ENCODE peak calls at places on chromosome 18, in six cellular contexts. One of them, this sample, is unnamed.
A peak's percentile ranks its signal among the peaks of the same experiment; 100 is the strongest.

GRCh38 chr18:13397504-13398163 is 179.1 kb downstream of the LDLRAD4 start:
- DNase-seq in DND-41: no peak
- DNase-seq in PC-3: no peak
- DNase-seq in H9: no peak
- DNase-seq in hepatocyte: no peak
- DNase-seq in OCI-LY7: no peak
- DNase-seq in this sample: no peak

GRCh38 chr18:6821346-6821745 is 91.8 kb downstream of the ARHGAP28 start:
- DNase-seq in DND-41: no peak
- DNase-seq in PC-3: no peak
- DNase-seq in H9: no peak
- DNase-seq in hepatocyte: no peak
- DNase-seq in OCI-LY7: no peak
- DNase-seq in this sample: no peak

GRCh38 chr18:49015886-49016647 is 65.3 kb upstream of the SMAD7 start:
- DNase-seq in DND-41: no peak
- DNase-seq in PC-3: no peak
- DNase-seq in H9: no peak
- DNase-seq in hepatocyte: peak; percentile 7
- DNase-seq in OCI-LY7: no peak
- DNase-seq in this sample: no peak

GRCh38 chr18:53984021-53984420 is 240.4 kb downstream of the MBD2 start:
- DNase-seq in DND-41: no peak
- DNase-seq in PC-3: peak; percentile 88
- DNase-seq in H9: no peak
- DNase-seq in hepatocyte: no peak
- DNase-seq in OCI-LY7: no peak
- DNase-seq in this sample: no peak

GRCh38 chr18:55095579-55095978 is 136.3 kb upstream of the CCDC68 start:
- DNase-seq in DND-41: no peak
- DNase-seq in PC-3: no peak
- DNase-seq in H9: no peak
- DNase-seq in hepatocyte: no peak
- DNase-seq in OCI-LY7: no peak
- DNase-seq in this sample: no peak

GRCh38 chr18:58048243-58048642 is 4.2 kb downstream of the NEDD4L start:
- DNase-seq in DND-41: no peak
- DNase-seq in PC-3: no peak
- DNase-seq in H9: no peak
- DNase-seq in hepatocyte: no peak
- DNase-seq in OCI-LY7: no peak
- DNase-seq in this sample: no peak

GRCh38 chr18:7726522-7726921 is 159.4 kb downstream of the PTPRM start:
- DNase-seq in DND-41: no peak
- DNase-seq in PC-3: no peak
- DNase-seq in H9: no peak
- DNase-seq in hepatocyte: no peak
- DNase-seq in OCI-LY7: no peak
- DNase-seq in this sample: no peak

GRCh38 chr18:37199741-37200140 is 365.9 kb downstream of the CELF4 start:
- DNase-seq in DND-41: no peak
- DNase-seq in PC-3: no peak
- DNase-seq in H9: no peak
- DNase-seq in hepatocyte: no peak
- DNase-seq in OCI-LY7: no peak
- DNase-seq in this sample: no peak

GRCh38 chr18:24913507-24914147 is 438.3 kb downstream of the ZNF521 start:
- DNase-seq in DND-41: no peak
- DNase-seq in PC-3: no peak
- DNase-seq in H9: no peak
- DNase-seq in hepatocyte: no peak
- DNase-seq in OCI-LY7: no peak
- DNase-seq in this sample: no peak

GRCh38 chr18:8947576-8947975 is 154.9 kb upstream of the NDUFV2 start:
- DNase-seq in DND-41: no peak
- DNase-seq in PC-3: peak; percentile 12
- DNase-seq in H9: no peak
- DNase-seq in hepatocyte: no peak
- DNase-seq in OCI-LY7: no peak
- DNase-seq in this sample: no peak

GRCh38 chr18:7737483-7737882 is 170.4 kb downstream of the PTPRM start:
- DNase-seq in DND-41: no peak
- DNase-seq in PC-3: no peak
- DNase-seq in H9: no peak
- DNase-seq in hepatocyte: no peak
- DNase-seq in OCI-LY7: no peak
- DNase-seq in this sample: no peak

GRCh38 chr18:21997207-21998143 is 171.9 kb upstream of the GATA6 start:
- DNase-seq in DND-41: peak; percentile 32
- DNase-seq in PC-3: peak; percentile 50
- DNase-seq in H9: no peak
- DNase-seq in hepatocyte: peak; percentile 75
- DNase-seq in OCI-LY7: peak; percentile 49
- DNase-seq in this sample: peak; percentile 70

GRCh38 chr18:24672165-24672950 is 211.9 kb downstream of the HRH4 start:
- DNase-seq in DND-41: no peak
- DNase-seq in PC-3: no peak
- DNase-seq in H9: no peak
- DNase-seq in hepatocyte: no peak
- DNase-seq in OCI-LY7: no peak
- DNase-seq in this sample: no peak

GRCh38 chr18:12408247-12408869 is 629 bp downstream of the PRELID3A start:
- DNase-seq in DND-41: no peak
- DNase-seq in PC-3: peak; percentile 23
- DNase-seq in H9: no peak
- DNase-seq in hepatocyte: no peak
- DNase-seq in OCI-LY7: peak; percentile 57
- DNase-seq in this sample: no peak

GRCh38 chr18:46324556-46324955 is 220.4 kb downstream of the HAUS1 start:
- DNase-seq in DND-41: peak; percentile 34
- DNase-seq in PC-3: peak; percentile 61
- DNase-seq in H9: no peak
- DNase-seq in hepatocyte: peak; percentile 40
- DNase-seq in OCI-LY7: peak; percentile 39
- DNase-seq in this sample: no peak

GRCh38 chr18:31840499-31840898 is 79.8 kb upstream of the SLC25A52 start:
- DNase-seq in DND-41: no peak
- DNase-seq in PC-3: no peak
- DNase-seq in H9: no peak
- DNase-seq in hepatocyte: no peak
- DNase-seq in OCI-LY7: no peak
- DNase-seq in this sample: no peak

DNA sequence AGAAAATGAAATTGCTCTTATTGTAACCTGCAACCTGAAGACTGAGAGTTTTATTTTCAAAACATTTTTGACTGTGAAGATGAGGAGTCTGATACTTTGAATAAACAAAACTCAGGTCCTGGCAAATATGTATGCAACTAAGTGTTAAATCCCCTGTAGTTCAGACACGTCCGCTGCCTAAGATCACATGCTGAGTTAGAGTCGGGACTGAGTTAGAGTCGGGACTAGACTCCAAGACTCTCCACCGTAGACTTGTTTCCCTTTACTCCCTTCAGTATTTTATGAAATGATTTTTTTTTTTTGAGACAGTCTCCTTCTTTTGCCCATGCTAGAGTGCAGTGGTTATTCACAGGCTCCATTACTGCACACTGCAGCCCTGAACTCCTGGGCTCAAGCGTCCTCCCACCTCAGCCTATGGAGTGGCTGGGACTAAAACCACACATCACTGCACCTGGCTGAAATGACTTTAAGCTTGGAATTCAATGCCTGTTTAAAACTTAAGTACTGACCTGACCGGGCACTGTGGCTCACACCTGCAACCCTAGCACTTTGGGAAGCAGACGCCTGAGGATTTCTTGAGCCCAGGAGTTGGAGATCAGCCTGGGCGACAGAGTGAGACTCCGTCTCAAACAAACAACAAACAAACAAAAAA is 28.0 kb upstream of the PMAIP1 start:
- DNase-seq in DND-41: no peak
- DNase-seq in PC-3: no peak
- DNase-seq in H9: peak; percentile 67
- DNase-seq in hepatocyte: no peak
- DNase-seq in OCI-LY7: no peak
- DNase-seq in this sample: no peak
- H2AFZ ChIP-seq in DND-41: no peak overlapping the region
- H2AFZ ChIP-seq in PC-3: no peak overlapping the region
- H2AFZ ChIP-seq in H9: no peak overlapping the region
- H2AFZ ChIP-seq in hepatocyte: peak overlapping the region; percentile 11
- H2AFZ ChIP-seq in OCI-LY7: peak overlapping the region; percentile 76
- H2AFZ ChIP-seq in this sample: no peak overlapping the region

DNA sequence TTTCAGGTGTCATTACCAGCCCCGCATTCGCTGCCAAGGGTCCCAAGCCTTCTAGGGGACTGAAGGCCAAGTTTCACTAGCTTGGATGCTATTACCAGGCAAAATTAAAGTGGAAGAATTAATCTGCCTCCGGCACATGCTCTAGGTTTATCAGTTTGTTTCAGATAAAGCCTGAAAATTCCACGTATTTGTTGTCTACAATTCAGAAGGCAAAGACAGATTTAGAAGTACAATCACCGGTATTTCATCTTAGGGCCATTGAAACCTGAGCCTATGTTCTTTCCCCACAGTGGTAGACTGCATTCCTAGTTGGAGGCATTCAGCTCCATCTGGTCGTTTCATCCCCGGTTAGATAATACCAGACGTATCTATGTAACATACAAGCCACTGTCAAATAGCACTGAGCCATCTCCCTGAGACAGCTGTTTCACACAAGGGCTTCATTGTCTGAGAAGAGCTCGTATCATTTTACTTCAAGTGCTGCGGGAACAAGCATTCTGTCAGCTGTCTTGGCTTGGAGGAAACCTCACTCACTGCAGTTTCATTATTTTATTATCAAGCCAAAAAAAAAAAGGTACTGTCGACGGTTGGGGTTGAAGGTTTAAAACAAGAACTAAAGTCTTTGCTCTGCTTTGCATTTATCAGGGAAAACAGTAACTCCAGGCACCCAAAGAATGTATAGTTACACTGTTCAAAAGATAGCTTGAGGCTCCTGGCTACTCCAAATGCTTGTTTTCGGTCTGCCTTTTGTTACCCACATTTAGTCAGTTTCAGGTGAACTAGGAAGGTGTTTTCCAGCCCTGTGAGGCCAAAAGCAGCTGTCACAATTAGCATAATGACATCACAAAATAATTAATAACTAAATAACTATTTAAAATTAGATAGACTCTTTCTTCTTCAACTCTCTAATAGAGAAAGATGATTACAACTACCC is 76.7 kb downstream of the TGIF1 start:
- DNase-seq in DND-41: no peak
- DNase-seq in PC-3: no peak
- DNase-seq in H9: no peak
- DNase-seq in hepatocyte: peak; percentile 34
- DNase-seq in OCI-LY7: no peak
- DNase-seq in this sample: peak; percentile 65
- H2AFZ ChIP-seq in DND-41: no peak overlapping the region
- H2AFZ ChIP-seq in PC-3: no peak overlapping the region
- H2AFZ ChIP-seq in H9: no peak overlapping the region
- H2AFZ ChIP-seq in hepatocyte: peak overlapping the region; percentile 31
- H2AFZ ChIP-seq in OCI-LY7: peak overlapping the region; percentile 58
- H2AFZ ChIP-seq in this sample: no peak overlapping the region

GRCh38 chr18:3368193-3368592 is 81.8 kb upstream of the TGIF1 start:
- DNase-seq in DND-41: no peak
- DNase-seq in PC-3: peak; percentile 92
- DNase-seq in H9: no peak
- DNase-seq in hepatocyte: no peak
- DNase-seq in OCI-LY7: no peak
- DNase-seq in this sample: no peak

GRCh38 chr18:3367491-3368091 is 82.4 kb upstream of the TGIF1 start:
- DNase-seq in DND-41: no peak
- DNase-seq in PC-3: peak; percentile 48
- DNase-seq in H9: no peak
- DNase-seq in hepatocyte: no peak
- DNase-seq in OCI-LY7: no peak
- DNase-seq in this sample: no peak
- H2AFZ ChIP-seq in DND-41: no peak overlapping the region
- H2AFZ ChIP-seq in PC-3: peak overlapping the region; percentile 26
- H2AFZ ChIP-seq in H9: no peak overlapping the region
- H2AFZ ChIP-seq in hepatocyte: no peak overlapping the region
- H2AFZ ChIP-seq in OCI-LY7: no peak overlapping the region
- H2AFZ ChIP-seq in this sample: no peak overlapping the region

DNA sequence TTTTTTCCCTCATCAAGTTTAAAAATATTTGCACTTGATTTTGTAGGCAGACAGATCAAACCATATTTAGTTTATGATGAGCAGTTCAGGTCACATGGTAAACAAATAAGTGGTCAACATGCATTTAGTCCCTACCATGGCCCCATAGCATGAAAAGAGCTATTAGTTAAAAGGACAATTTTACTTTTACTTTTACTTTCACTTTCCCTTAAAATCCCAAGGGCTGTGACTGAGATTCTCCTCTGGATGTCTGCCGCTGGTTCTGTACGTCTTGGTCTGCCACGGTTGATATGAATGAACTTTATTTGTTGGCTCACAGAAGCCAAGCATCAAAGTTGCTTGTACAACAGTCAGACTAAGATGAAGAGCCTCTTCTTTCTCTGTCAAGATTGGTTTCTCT is 626.2 kb upstream of the CDH7 start:
- DNase-seq in DND-41: peak; percentile 13
- DNase-seq in PC-3: no peak
- DNase-seq in H9: no peak
- DNase-seq in hepatocyte: no peak
- DNase-seq in OCI-LY7: no peak
- DNase-seq in this sample: no peak
- H2AFZ ChIP-seq in DND-41: peak overlapping the region; percentile 68
- H2AFZ ChIP-seq in PC-3: peak overlapping the region; percentile 55
- H2AFZ ChIP-seq in H9: no peak overlapping the region
- H2AFZ ChIP-seq in hepatocyte: peak overlapping the region; percentile 0
- H2AFZ ChIP-seq in OCI-LY7: no peak overlapping the region
- H2AFZ ChIP-seq in this sample: no peak overlapping the region

GRCh38 chr18:41135146-41135545 is 819.9 kb upstream of the PIK3C3 start:
- DNase-seq in DND-41: no peak
- DNase-seq in PC-3: no peak
- DNase-seq in H9: no peak
- DNase-seq in hepatocyte: no peak
- DNase-seq in OCI-LY7: no peak
- DNase-seq in this sample: no peak
- H2AFZ ChIP-seq in DND-41: no peak overlapping the region
- H2AFZ ChIP-seq in PC-3: no peak overlapping the region
- H2AFZ ChIP-seq in H9: no peak overlapping the region
- H2AFZ ChIP-seq in hepatocyte: no peak overlapping the region
- H2AFZ ChIP-seq in OCI-LY7: no peak overlapping the region
- H2AFZ ChIP-seq in this sample: no peak overlapping the region

GRCh38 chr18:39589496-39589895 is 2023.9 kb upstream of the CELF4 start:
- DNase-seq in DND-41: no peak
- DNase-seq in PC-3: no peak
- DNase-seq in H9: no peak
- DNase-seq in hepatocyte: no peak
- DNase-seq in OCI-LY7: no peak
- DNase-seq in this sample: no peak

GRCh38 chr18:39591647-39592046 is 2026.0 kb upstream of the CELF4 start:
- DNase-seq in DND-41: no peak
- DNase-seq in PC-3: no peak
- DNase-seq in H9: peak; percentile 64
- DNase-seq in hepatocyte: no peak
- DNase-seq in OCI-LY7: no peak
- DNase-seq in this sample: peak; percentile 27

GRCh38 chr18:39586696-39587095 is 2021.1 kb upstream of the CELF4 start:
- DNase-seq in DND-41: no peak
- DNase-seq in PC-3: no peak
- DNase-seq in H9: no peak
- DNase-seq in hepatocyte: no peak
- DNase-seq in OCI-LY7: no peak
- DNase-seq in this sample: no peak
- H2AFZ ChIP-seq in DND-41: no peak overlapping the region
- H2AFZ ChIP-seq in PC-3: no peak overlapping the region
- H2AFZ ChIP-seq in H9: no peak overlapping the region
- H2AFZ ChIP-seq in hepatocyte: no peak overlapping the region
- H2AFZ ChIP-seq in OCI-LY7: no peak overlapping the region
- H2AFZ ChIP-seq in this sample: no peak overlapping the region